ENCODE peak calls at places on chromosomes 12 and 14, in eight cellular contexts. N is suprapubic skin; C is uterus; T is mammary epithelial cell; L is HCT116; P is GM12878; G is gastrocnemius medialis; X is CD8-positive, alpha-beta T cell. E is an unnamed sample. For H3K4me1, the result is how much of the 10 kb centered on the place peaks cover.

GRCh38 chr14:57326253-57326652 is 57.5 kb downstream of the AP5M1 start:
- DNase-seq in G (no peak), X (no peak), N (no peak), P (peak), L (no peak), T (no peak), C (no peak), E (no peak)

GRCh38 chr14:104140213-104140462 is 1.8 kb downstream of the KIF26A start:
- DNase-seq in L (no peak), T (no peak), G (no peak), C (no peak), X (no peak), P (no peak), N (no peak), E (no peak)

GRCh38 chr12:112716099-112717093 is 75.2 kb upstream of the RPH3A start:
- DNase-seq in L (peak), N (no peak), G (no peak), T (peak), P (no peak), C (no peak), X (no peak), E (peak)

GRCh38 chr14:29126361-29126760 is 359.8 kb downstream of the FOXG1 start:
- DNase-seq in C (no peak), X (no peak), P (no peak), T (no peak), G (no peak), N (no peak), L (no peak), E (no peak)

GRCh38 chr14:34161351-34162169 is 210.7 kb upstream of the EGLN3 start:
- DNase-seq in C (no peak), T (peak), G (no peak), N (no peak), P (no peak), L (no peak), X (no peak), E (no peak)

GRCh38 chr12:113910751-113911272 is 55.3 kb downstream of the RBM19 start:
- DNase-seq in X (no peak), P (no peak), N (no peak), T (no peak), C (no peak), L (no peak), G (no peak), E (no peak)

GRCh38 chr14:75715926-75716780 is 55.1 kb downstream of the TTLL5 start:
- DNase-seq in C (no peak), X (no peak), T (no peak), G (no peak), N (no peak), L (no peak), P (no peak), E (no peak)

GRCh38 chr12:2112401-2112800 is 59.6 kb downstream of the CACNA1C start:
- DNase-seq in L (no peak), X (no peak), N (no peak), T (no peak), P (no peak), G (no peak), C (no peak), E (no peak)

GRCh38 chr12:4293299-4293941 is 19.9 kb downstream of the CCND2 start:
- DNase-seq in N (peak), X (no peak), T (no peak), P (no peak), L (no peak), G (no peak), C (no peak), E (no peak)

GRCh38 chr14:68881396-68881795 is 88.5 kb upstream of the ZFP36L1 start:
- DNase-seq in L (no peak), X (no peak), P (no peak), G (no peak), T (no peak), C (no peak), N (no peak), E (no peak)

GRCh38 chr12:42593781-42594322 is 4.3 kb upstream of the PRICKLE1 start:
- DNase-seq in N (no peak), X (no peak), T (no peak), G (no peak), C (no peak), L (no peak), P (no peak), E (no peak)

GRCh38 chr14:68774771-68775613 is 17.9 kb downstream of the ZFP36L1 start:
- DNase-seq in N (peak), P (no peak), T (peak), X (no peak), C (peak), G (peak), L (no peak), E (no peak)

GRCh38 chr14:66495214-66496098 is 9.3 kb downstream of the CCDC196 start:
- DNase-seq in L (peak), G (peak), P (peak), T (peak), X (peak), C (peak), N (no peak), E (peak)

GRCh38 chr14:34336501-34336900 is 125.5 kb downstream of the SPTSSA start:
- DNase-seq in X (no peak), C (no peak), L (no peak), P (no peak), T (no peak), G (no peak), N (no peak), E (no peak)

GRCh38 chr12:110252716-110253115 is 28.3 kb upstream of the ATP2A2 start:
- DNase-seq in N (no peak), T (no peak), L (no peak), C (no peak), X (no peak), G (no peak), P (no peak), E (peak)

GRCh38 chr14:72948481-72949138 is 22.3 kb downstream of the DCAF4 start:
- DNase-seq in L (peak), X (peak), G (no peak), T (peak), N (no peak), C (peak), P (peak), E (peak)

GRCh38 chr14:78405071-78405856 is 235.1 kb downstream of the NRXN3 start:
- DNase-seq in P (no peak), L (no peak), N (no peak), X (no peak), C (no peak), G (no peak), T (no peak), E (no peak)

GRCh38 chr14:79279645-79280399 is 931.5 kb downstream of the DIO2 start:
- DNase-seq in G (no peak), C (peak), X (no peak), T (peak), P (no peak), L (no peak), N (no peak), E (peak)

GRCh38 chr12:15540025-15540424 is 217.7 kb downstream of the PTPRO start:
- DNase-seq in G (no peak), C (no peak), X (no peak), L (no peak), P (no peak), N (no peak), T (no peak), E (no peak)

GRCh38 chr14:77039285-77040058 is 11.0 kb upstream of the IRF2BPL start:
- DNase-seq in C (no peak), X (no peak), T (peak), N (no peak), G (no peak), P (no peak), L (no peak), E (peak)

GRCh38 chr14:98909251-98909944 is 362.6 kb downstream of the BCL11B start:
- DNase-seq in N (no peak), P (no peak), G (no peak), X (no peak), T (peak), L (peak), C (no peak), E (no peak)

GRCh38 chr14:55373784-55374725 is 37.6 kb downstream of the ATG14 start:
- DNase-seq in X (no peak), C (no peak), T (peak), G (no peak), N (no peak), P (peak), L (peak), E (peak)

GRCh38 chr12:1351926-1352325 is 242.5 kb downstream of the FBXL14 start:
- DNase-seq in G (no peak), P (no peak), C (no peak), X (no peak), N (no peak), L (no peak), T (peak), E (no peak)

GRCh38 chr12:4567073-4567881 is 5.3 kb downstream of the DYRK4 start:
- DNase-seq in N (no peak), C (no peak), T (no peak), L (no peak), P (peak), G (no peak), X (no peak), E (no peak)

GRCh38 chr12:110590806-110591326 is 7.7 kb upstream of the PPTC7 start:
- DNase-seq in G (no peak), P (peak), L (no peak), N (no peak), T (no peak), X (no peak), C (no peak), E (no peak)

GRCh38 chr14:77372304-77372841 is 4.5 kb downstream of the TMED8 start:
- DNase-seq in N (no peak), P (peak), X (no peak), C (no peak), T (no peak), L (no peak), G (no peak), E (peak)

GRCh38 chr12:97716356-97716755 is 253.8 kb downstream of the RMST start:
- DNase-seq in N (no peak), P (no peak), C (no peak), X (no peak), L (no peak), G (no peak), T (peak), E (peak)

GRCh38 chr14:72613196-72613974 is 280.5 kb downstream of the DPF3 start:
- DNase-seq in G (peak), L (no peak), P (no peak), C (peak), X (no peak), N (no peak), T (no peak), E (peak)

GRCh38 chr12:120835304-120835612 is 68.9 kb downstream of the SPPL3 start:
- DNase-seq in N (no peak), L (no peak), X (no peak), C (no peak), T (no peak), P (no peak), G (no peak), E (no peak)

GRCh38 chr14:89720076-89720687 is 234.3 kb downstream of the EFCAB11 start:
- DNase-seq in L (no peak), G (no peak), N (no peak), C (no peak), X (no peak), T (no peak), P (no peak), E (no peak)

GRCh38 chr12:109738209-109738608 is 24.6 kb downstream of the FAM222A start:
- DNase-seq in G (no peak), T (no peak), C (no peak), P (no peak), X (no peak), L (no peak), N (peak), E (no peak)

GRCh38 chr14:94120667-94121335 is 8.6 kb downstream of the IFI27L2 start:
- DNase-seq in X (no peak), G (no peak), P (no peak), L (no peak), C (no peak), N (peak), T (peak), E (no peak)

GRCh38 chr14:68374682-68375081 is 418.2 kb downstream of the ZFP36L1 start:
- DNase-seq in L (no peak), G (no peak), P (no peak), N (no peak), X (no peak), C (peak), T (no peak), E (no peak)

GRCh38 chr14:36068777-36069534 is 107.6 kb downstream of the PTCSC3 start:
- DNase-seq in T (peak), P (no peak), C (no peak), L (no peak), G (no peak), N (no peak), X (no peak), E (peak)

GRCh38 chr14:59251811-59252771 is 63.6 kb downstream of the DAAM1 start:
- DNase-seq in G (no peak), P (no peak), T (no peak), X (no peak), L (no peak), C (no peak), N (no peak), E (peak)

GRCh38 chr14:59254911-59255545 is 66.6 kb downstream of the DAAM1 start:
- DNase-seq in C (peak), T (no peak), P (no peak), N (peak), X (no peak), L (no peak), G (peak), E (no peak)

GRCh38 chr14:59253527-59253926 is 65.1 kb downstream of the DAAM1 start:
- DNase-seq in P (no peak), T (no peak), G (no peak), N (no peak), C (no peak), L (no peak), X (no peak), E (no peak)

GRCh38 chr14:59252772-59253500 is 64.5 kb downstream of the DAAM1 start:
- DNase-seq in L (no peak), T (no peak), X (no peak), P (no peak), G (no peak), N (no peak), C (no peak), E (peak)

GRCh38 chr14:59254146-59254910 is 65.9 kb downstream of the DAAM1 start:
- DNase-seq in L (no peak), C (peak), N (peak), X (no peak), T (peak), G (peak), P (no peak), E (peak)
- TF ChIP-seq CTCF in L (no peak), C (no peak), N (no peak), X (no peak), T (peak), G (no peak), P (no peak), E (no peak)

GRCh38 chr14:102188187-102188586 is 48.5 kb downstream of the WDR20 start:
- DNase-seq in C (no peak), L (no peak), N (no peak), X (no peak), P (no peak), G (no peak), T (no peak), E (no peak)
- H3K27ac ChIP-seq in C (no peak), L (no peak), N (peak), X (no peak), P (no peak), G (no peak), T (no peak), E (peak)

DNA sequence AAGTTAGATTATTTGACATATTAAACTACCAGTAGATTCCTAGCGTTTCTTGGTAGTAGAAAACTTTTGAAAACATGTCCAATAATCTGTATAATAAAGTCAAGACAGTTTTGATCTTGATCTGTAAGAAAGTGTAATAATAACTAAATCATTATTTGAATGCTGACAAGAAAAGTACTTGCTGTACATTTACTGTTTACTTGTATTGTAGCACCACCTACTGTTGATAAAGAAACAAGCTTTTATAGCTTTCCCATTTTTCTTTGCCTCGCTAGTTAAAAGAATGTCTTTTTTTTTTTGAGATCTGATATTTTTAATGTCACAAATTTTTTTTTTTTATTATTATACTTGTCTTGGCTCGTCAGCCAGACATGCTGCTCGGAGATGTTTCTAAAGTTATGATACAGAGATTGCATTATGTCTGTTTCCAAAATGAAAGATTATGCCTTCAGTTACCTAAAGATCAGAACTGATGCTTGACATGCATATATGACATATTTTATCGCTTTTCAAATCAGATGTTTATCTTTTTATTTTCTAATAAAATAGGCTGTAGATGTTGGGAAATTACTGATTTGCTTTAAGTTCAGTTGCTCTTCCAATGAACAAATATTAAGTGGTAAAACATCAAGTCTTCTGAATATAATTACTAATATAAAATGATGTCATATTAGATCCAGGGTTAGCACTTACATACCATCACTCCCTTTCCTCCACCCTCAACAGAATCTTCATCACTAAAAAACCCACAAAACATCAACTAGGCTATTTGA is 140.5 kb downstream of the AKAP6 start:
- DNase-seq in G (no peak), N (no peak), C (no peak), L (peak), T (peak), X (no peak), P (no peak), E (peak)
- H3K4me1 ChIP-seq in G (under half), N (under half), C (under half), L (under half), T (half or more), X (under half), P (under half), E (under half)

GRCh38 chr12:116958402-116959197 is 47.9 kb downstream of the FBXW8 start:
- DNase-seq in N (no peak), G (no peak), L (no peak), C (no peak), T (no peak), X (no peak), P (no peak), E (peak)

GRCh38 chr12:116959845-116960514 is 49.2 kb downstream of the FBXW8 start:
- DNase-seq in P (peak), G (no peak), N (no peak), X (no peak), T (no peak), L (no peak), C (no peak), E (no peak)

GRCh38 chr12:116959198-116959460 is 48.4 kb downstream of the FBXW8 start:
- DNase-seq in X (no peak), N (no peak), C (no peak), P (no peak), T (no peak), L (no peak), G (no peak), E (no peak)

GRCh38 chr12:116954700-116955381 is 44.1 kb downstream of the FBXW8 start:
- DNase-seq in P (no peak), T (no peak), N (no peak), G (no peak), C (no peak), X (no peak), L (no peak), E (peak)

GRCh38 chr12:116955382-116956021 is 44.8 kb downstream of the FBXW8 start:
- DNase-seq in L (peak), N (no peak), G (no peak), P (no peak), T (peak), X (peak), C (no peak), E (peak)
- TF ChIP-seq CTCF in L (peak), N (no peak), G (peak), P (peak), T (peak), X (no peak), C (peak), E (no peak)

DNA sequence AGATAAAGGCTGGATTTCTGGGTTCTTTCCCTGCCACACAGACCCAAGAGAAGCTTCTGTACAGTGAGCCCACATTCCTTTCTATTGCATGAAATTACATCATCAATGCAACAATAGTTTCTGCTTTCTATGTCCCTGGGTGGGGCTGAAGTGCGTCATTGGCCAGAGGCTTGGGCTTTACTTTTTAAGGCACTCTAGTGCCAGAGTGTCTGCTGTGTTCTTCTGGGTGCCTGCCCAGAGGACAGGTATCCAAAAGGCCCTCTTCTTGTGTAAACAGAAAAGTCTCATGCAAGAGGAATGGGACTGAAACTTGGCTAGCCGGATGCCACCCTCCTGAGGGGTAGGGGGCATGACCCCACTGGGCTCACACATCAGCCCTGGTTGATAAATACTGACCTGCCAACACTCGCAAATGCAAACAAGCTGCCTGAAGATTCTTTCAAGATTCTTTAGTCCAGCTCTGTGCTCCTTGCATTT is 5.9 kb downstream of the KRT86 start:
- DNase-seq in T (peak), L (peak), N (peak), X (no peak), G (no peak), P (no peak), C (peak), E (peak)
- H3K27ac ChIP-seq in T (peak), L (peak), N (peak), X (no peak), G (peak), P (no peak), C (peak), E (no peak)

GRCh38 chr12:105334001-105334400 is 3.5 kb downstream of the C12orf75 start:
- DNase-seq in X (no peak), T (no peak), N (no peak), C (no peak), L (no peak), P (no peak), G (no peak), E (peak)
- H3K4me1 ChIP-seq in X (under half), T (under half), N (under half), C (under half), L (under half), P (under half), G (under half), E (under half)

GRCh38 chr12:82187595-82187994 is 170.6 kb downstream of the CCDC59 start:
- DNase-seq in X (no peak), N (no peak), P (no peak), G (no peak), C (no peak), T (no peak), L (no peak), E (no peak)

GRCh38 chr12:82186282-82186681 is 171.9 kb downstream of the CCDC59 start:
- DNase-seq in P (no peak), C (no peak), G (no peak), L (no peak), X (no peak), N (no peak), T (no peak), E (no peak)

GRCh38 chr12:82182601-82183000 is 175.6 kb downstream of the CCDC59 start:
- DNase-seq in N (no peak), T (peak), G (no peak), X (no peak), P (no peak), L (no peak), C (no peak), E (no peak)

GRCh38 chr12:82184844-82185243 is 173.3 kb downstream of the CCDC59 start:
- DNase-seq in P (no peak), L (no peak), C (no peak), X (no peak), N (no peak), T (no peak), G (no peak), E (no peak)
- TF ChIP-seq CTCF in P (no peak), L (no peak), C (no peak), X (no peak), N (no peak), T (no peak), G (no peak), E (no peak)

GRCh38 chr14:96071561-96071960 is 32.4 kb downstream of the C14orf132 start:
- DNase-seq in N (peak), P (no peak), X (no peak), G (no peak), T (no peak), C (no peak), L (no peak), E (no peak)
- H3K27ac ChIP-seq in N (no peak), P (no peak), X (no peak), G (no peak), T (no peak), C (no peak), L (no peak), E (no peak)